ENCODE peak calls at places on chromosome 15, in five cellular contexts. O is HepG2, V is SK-N-SH, S is K562, N is HCT116. P is an unnamed sample.

GRCh38 chr15:93074596-93074995 is 14.4 kb downstream of the RGMA start:
- DNase-seq in O (no peak), V (no peak), S (no peak), N (no peak), P (no peak)

GRCh38 chr15:45402955-45403892 is 24.9 kb upstream of the GATM start:
- DNase-seq in O (no peak), V (peak), S (peak), N (no peak), P (peak)

GRCh38 chr15:64110945-64111678 is 15.3 kb downstream of the SNX1 start:
- DNase-seq in O (no peak), V (no peak), S (no peak), N (no peak), P (no peak)

GRCh38 chr15:55343168-55343567 is 24.1 kb downstream of the PIGB start:
- DNase-seq in O (no peak), V (peak), S (no peak), N (no peak), P (peak)

GRCh38 chr15:57861039-57861638 is 154.6 kb downstream of the POLR2M start:
- DNase-seq in O (peak), V (peak), S (peak), N (peak), P (peak)

GRCh38 chr15:68400066-68400456 is 31.9 kb downstream of the ITGA11 start:
- DNase-seq in O (no peak), V (no peak), S (no peak), N (no peak), P (no peak)

GRCh38 chr15:28881170-28881569 is 4.6 kb upstream of the APBA2 start:
- DNase-seq in O (no peak), V (no peak), S (no peak), N (no peak), P (no peak)

GRCh38 chr15:32936283-32936918 is 218.6 kb downstream of the GREM1 start:
- DNase-seq in O (peak), V (no peak), S (peak), N (peak), P (peak)

GRCh38 chr15:77567202-77567601 is 65.5 kb downstream of the LINGO1 start:
- DNase-seq in O (no peak), V (no peak), S (no peak), N (no peak), P (no peak)

GRCh38 chr15:25544076-25544475 is 105.3 kb upstream of the UBE3A start:
- DNase-seq in O (no peak), V (no peak), S (no peak), N (no peak), P (no peak)

GRCh38 chr15:59644757-59645156 is 12.6 kb downstream of the GTF2A2 start:
- DNase-seq in O (no peak), V (no peak), S (no peak), N (no peak), P (no peak)

GRCh38 chr15:32676095-32676643 is 34.7 kb downstream of the SCG5 start:
- DNase-seq in O (no peak), V (no peak), S (no peak), N (no peak), P (no peak)

GRCh38 chr15:57873564-57874209 is 167.2 kb downstream of the POLR2M start:
- DNase-seq in O (no peak), V (no peak), S (no peak), N (no peak), P (no peak)

GRCh38 chr15:40743921-40744809 is 10.9 kb downstream of the RMDN3 start:
- DNase-seq in O (no peak), V (no peak), S (peak), N (no peak), P (no peak)

GRCh38 chr15:98565566-98565965 is 82.8 kb upstream of the IGF1R start:
- DNase-seq in O (no peak), V (no peak), S (no peak), N (no peak), P (no peak)

GRCh38 chr15:73991260-73991659 is 835 bp downstream of the STOML1 start:
- DNase-seq in O (no peak), V (no peak), S (no peak), N (no peak), P (no peak)

GRCh38 chr15:51229907-51230328 is 108.5 kb downstream of the CYP19A1 start:
- DNase-seq in O (peak), V (peak), S (peak), N (no peak), P (no peak)

GRCh38 chr15:39291690-39292089 is 289.2 kb upstream of the THBS1 start:
- DNase-seq in O (no peak), V (no peak), S (no peak), N (no peak), P (no peak)

GRCh38 chr15:57216288-57216687 is 160.0 kb upstream of the CGNL1 start:
- DNase-seq in O (no peak), V (no peak), S (peak), N (no peak), P (no peak)

GRCh38 chr15:45157974-45158373 is 28.2 kb downstream of the DUOX1 start:
- DNase-seq in O (no peak), V (no peak), S (peak), N (no peak), P (no peak)

GRCh38 chr15:33865416-33865815 is 102.9 kb upstream of the CHRM5 start:
- DNase-seq in O (no peak), V (no peak), S (no peak), N (no peak), P (no peak)

GRCh38 chr15:66713843-66714508 is 11.9 kb downstream of the SMAD6 start:
- DNase-seq in O (no peak), V (no peak), S (peak), N (no peak), P (no peak)

GRCh38 chr15:66715181-66715624 is 13.2 kb downstream of the SMAD6 start:
- DNase-seq in O (peak), V (peak), S (no peak), N (no peak), P (no peak)

GRCh38 chr15:66716668-66717025 is 14.6 kb downstream of the SMAD6 start:
- DNase-seq in O (no peak), V (no peak), S (no peak), N (no peak), P (no peak)

GRCh38 chr15:66714543-66714981 is 12.5 kb downstream of the SMAD6 start:
- DNase-seq in O (no peak), V (no peak), S (no peak), N (no peak), P (no peak)

DNA sequence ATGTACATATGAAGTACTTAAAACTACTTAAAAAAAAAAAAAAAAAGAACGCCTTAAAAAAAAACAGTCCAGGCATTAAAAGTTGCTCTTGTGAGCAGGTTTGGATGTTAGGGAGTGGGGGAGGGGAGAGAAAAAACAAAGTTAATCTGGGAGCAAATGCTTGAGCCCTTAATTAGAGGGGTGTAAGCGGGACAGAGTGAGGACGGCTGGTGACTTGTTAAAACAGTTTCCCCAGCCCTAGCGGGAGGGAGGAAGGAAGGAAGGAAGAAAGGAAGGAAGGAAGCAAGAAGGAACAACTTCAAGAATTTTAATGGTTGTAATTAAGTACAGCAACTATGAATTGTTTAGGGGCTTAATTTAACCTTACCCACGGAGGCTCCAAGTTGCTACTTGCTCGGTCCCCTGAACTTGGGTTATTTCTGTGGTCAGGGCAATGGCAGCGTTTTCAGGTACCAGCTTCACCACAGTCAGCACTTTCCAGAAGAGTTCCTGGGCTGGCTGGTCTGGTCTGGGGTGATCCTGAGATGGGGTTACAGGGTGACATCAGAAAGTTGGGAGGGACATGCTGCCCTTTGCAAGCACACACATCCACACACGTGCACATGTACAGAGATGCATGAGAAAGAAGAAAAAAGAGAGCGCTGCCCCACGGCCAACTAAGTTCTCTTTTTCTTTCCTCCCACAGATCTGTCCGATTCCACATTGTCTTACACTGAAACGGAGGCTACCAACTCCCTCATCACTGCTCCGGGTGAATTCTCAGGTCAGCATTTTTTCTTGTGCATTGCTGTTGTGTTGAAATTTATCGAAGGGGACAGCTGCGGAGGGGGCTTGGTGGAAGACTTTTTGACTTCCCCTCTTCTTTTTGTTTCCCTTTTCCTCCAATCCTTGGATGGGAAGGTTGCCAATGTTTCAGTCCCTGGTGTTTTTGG is 14.0 kb downstream of the SMAD6 start:
- DNase-seq in O (no peak), V (no peak), S (no peak), N (no peak), P (no peak)
- TF ChIP-seq JUND in O (no peak), V (no peak), S (no peak), N (no peak), P (no peak)

GRCh38 chr15:89441295-89441762 is 55.1 kb downstream of the RHCG start:
- DNase-seq in O (no peak), V (peak), S (no peak), N (no peak), P (no peak)

GRCh38 chr15:89442155-89442554 is 54.2 kb downstream of the RHCG start:
- DNase-seq in O (no peak), V (no peak), S (no peak), N (no peak), P (no peak)

GRCh38 chr15:89444855-89445254 is 51.5 kb downstream of the RHCG start:
- DNase-seq in O (no peak), V (no peak), S (no peak), N (no peak), P (no peak)

GRCh38 chr15:89444241-89444797 is 52.1 kb downstream of the RHCG start:
- DNase-seq in O (no peak), V (no peak), S (no peak), N (no peak), P (no peak)

GRCh38 chr15:89442671-89443307 is 53.6 kb downstream of the RHCG start:
- DNase-seq in O (peak), V (peak), S (peak), N (peak), P (peak)
- TF ChIP-seq JUND in O (no peak), V (no peak), S (no peak), N (no peak), P (no peak)

DNA sequence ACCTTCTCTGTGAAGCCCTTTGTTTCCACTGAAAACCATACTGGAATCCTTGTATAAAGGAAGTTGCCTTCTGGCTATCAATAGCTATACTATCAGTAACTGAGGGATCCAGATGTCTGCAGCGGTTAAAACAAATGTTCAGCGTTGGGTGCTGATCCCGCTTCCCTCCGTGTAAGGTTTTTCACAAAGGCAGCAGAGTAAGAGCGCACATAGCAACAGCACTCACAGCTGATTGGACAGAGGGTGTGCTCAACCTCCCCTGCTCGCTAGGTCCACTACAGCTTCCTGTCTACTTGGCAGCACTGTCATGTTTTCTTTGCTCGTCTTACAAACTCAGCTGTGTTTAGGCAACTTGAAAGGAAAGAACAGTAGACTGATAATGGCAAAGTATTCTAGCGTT is 27.3 kb downstream of the ATOSA start:
- DNase-seq in O (peak), V (peak), S (peak), N (peak), P (peak)
- TF ChIP-seq JUND in O (no peak), V (no peak), S (no peak), N (no peak), P (no peak)

GRCh38 chr15:91049378-91050127 is 27.2 kb upstream of the VPS33B start:
- DNase-seq in O (peak), V (peak), S (peak), N (peak), P (peak)

GRCh38 chr15:91051248-91051647 is 28.9 kb upstream of the VPS33B start:
- DNase-seq in O (no peak), V (no peak), S (no peak), N (no peak), P (no peak)

GRCh38 chr15:91050128-91050455 is 27.7 kb upstream of the VPS33B start:
- DNase-seq in O (no peak), V (no peak), S (no peak), N (no peak), P (no peak)

GRCh38 chr15:91045065-91045464 is 22.7 kb upstream of the VPS33B start:
- DNase-seq in O (no peak), V (no peak), S (no peak), N (no peak), P (no peak)

GRCh38 chr15:91047545-91048199 is 25.3 kb upstream of the VPS33B start:
- DNase-seq in O (no peak), V (no peak), S (peak), N (no peak), P (no peak)
- TF ChIP-seq JUND in O (no peak), V (no peak), S (no peak), N (no peak), P (no peak)

GRCh38 chr15:52540374-52541012 is 11.8 kb upstream of the MYO5A start:
- DNase-seq in O (no peak), V (no peak), S (no peak), N (no peak), P (no peak)
- TF ChIP-seq JUND in O (no peak), V (no peak), S (no peak), N (no peak), P (no peak)

GRCh38 chr15:94677202-94677790 is 445.9 kb downstream of the MCTP2 start:
- DNase-seq in O (no peak), V (no peak), S (no peak), N (no peak), P (no peak)

GRCh38 chr15:94671845-94672524 is 440.6 kb downstream of the MCTP2 start:
- DNase-seq in O (no peak), V (no peak), S (peak), N (no peak), P (no peak)

GRCh38 chr15:94670436-94671034 is 439.2 kb downstream of the MCTP2 start:
- DNase-seq in O (peak), V (peak), S (peak), N (peak), P (peak)

GRCh38 chr15:94673801-94674200 is 442.4 kb downstream of the MCTP2 start:
- DNase-seq in O (no peak), V (no peak), S (no peak), N (no peak), P (no peak)

DNA sequence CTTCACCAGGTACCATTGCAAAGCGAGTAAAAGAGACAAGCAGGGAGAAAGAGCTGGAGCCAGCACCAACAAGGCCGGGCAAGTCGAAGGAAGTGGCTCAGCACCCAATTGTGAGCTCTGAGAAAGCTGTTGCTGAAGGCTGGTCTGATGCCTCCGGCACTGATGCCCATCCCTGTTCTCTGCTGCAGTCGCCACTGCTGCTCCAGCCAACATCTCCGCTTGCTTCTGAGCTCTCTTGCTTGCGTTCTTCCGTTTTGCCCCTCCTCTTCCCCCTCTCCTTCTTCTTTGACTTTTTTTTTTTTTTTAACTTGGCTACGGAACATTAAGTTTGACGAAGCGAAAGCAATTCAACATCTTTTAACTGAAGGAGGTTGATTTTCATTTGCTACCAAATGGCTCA is 442.9 kb downstream of the MCTP2 start:
- DNase-seq in O (no peak), V (no peak), S (no peak), N (no peak), P (no peak)
- TF ChIP-seq JUND in O (no peak), V (no peak), S (no peak), N (no peak), P (no peak)

GRCh38 chr15:66066439-66066838 is 187.1 kb downstream of the MEGF11 start:
- DNase-seq in O (no peak), V (no peak), S (no peak), N (no peak), P (no peak)
- TF ChIP-seq JUND in O (no peak), V (no peak), S (no peak), N (no peak), P (no peak)

DNA sequence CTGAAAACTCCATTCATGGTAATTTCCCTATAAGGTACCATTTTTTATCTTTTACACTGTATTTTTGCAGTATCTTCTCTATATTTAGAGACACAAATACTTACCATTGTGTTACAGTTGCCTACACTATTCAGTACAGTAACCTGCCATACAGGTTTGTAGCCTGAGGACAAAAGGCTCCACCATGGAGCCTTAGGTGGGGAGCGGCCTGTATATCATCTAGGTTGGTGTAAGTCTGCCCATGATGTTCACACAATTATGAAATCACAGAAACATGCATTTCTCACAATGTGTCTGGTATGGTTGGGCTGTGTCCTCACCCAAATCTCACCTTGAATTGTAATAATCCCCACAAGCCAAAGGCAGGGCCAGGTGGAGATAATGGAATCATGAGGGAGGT is 43.9 kb upstream of the LYSMD4 start:
- DNase-seq in O (no peak), V (no peak), S (no peak), N (no peak), P (no peak)
- TF ChIP-seq JUND in O (no peak), V (no peak), S (no peak), N (no peak), P (no peak)

DNA sequence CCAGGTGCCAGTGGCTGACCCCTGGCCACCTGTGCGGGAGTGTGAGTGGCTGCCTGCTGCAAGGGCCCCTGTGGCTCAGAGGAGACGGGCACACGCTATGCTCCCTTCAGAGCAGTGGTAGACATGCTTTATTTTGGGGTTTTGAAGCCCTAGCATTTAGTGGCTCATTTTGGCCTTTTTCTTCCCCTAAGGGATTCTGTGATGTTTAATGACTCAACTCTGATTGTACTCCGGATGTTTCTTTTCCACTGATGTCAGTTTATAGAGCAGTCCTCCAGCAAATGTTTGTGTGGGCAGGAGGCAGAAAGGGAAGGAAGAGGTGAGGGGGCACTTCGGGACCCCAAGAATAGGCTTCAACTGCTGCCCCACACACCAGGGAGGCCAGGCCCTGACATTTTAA is 288.9 kb upstream of the C2CD4B start:
- DNase-seq in O (no peak), V (no peak), S (no peak), N (no peak), P (no peak)
- TF ChIP-seq JUND in O (no peak), V (no peak), S (no peak), N (no peak), P (no peak)